ENCODE peak calls at places on chromosomes 7 and 10, in four cellular contexts. K, H, S and G are unnamed samples.

GRCh38 chr7:106022193-106022821 is 59.2 kb downstream of the CDHR3 start:
- DNase-seq in K (peak), H (peak), S (no peak), G (peak)

GRCh38 chr7:151518105-151518780 is 1.5 kb downstream of the RHEB start:
- DNase-seq in K (peak), H (peak), S (peak), G (peak)

GRCh38 chr7:22937946-22938345 is 76.0 kb downstream of the HYCC1 start:
- DNase-seq in K (no peak), H (no peak), S (no peak), G (no peak)

GRCh38 chr7:91850455-91850854 is 30.0 kb downstream of the MTERF1 start:
- DNase-seq in K (peak), H (no peak), S (peak), G (peak)

GRCh38 chr10:93072713-93073538 is 767 bp upstream of the CYP26A1 start:
- DNase-seq in K (no peak), H (no peak), S (no peak), G (no peak)

GRCh38 chr7:132797152-132797551 is 220.9 kb upstream of the PLXNA4 start:
- DNase-seq in K (no peak), H (no peak), S (no peak), G (no peak)

GRCh38 chr7:120941064-120941463 is 9.5 kb upstream of the ING3 start:
- DNase-seq in K (no peak), H (no peak), S (no peak), G (no peak)

GRCh38 chr7:158735935-158736334 is 31.3 kb upstream of the NCAPG2 start:
- DNase-seq in K (no peak), H (no peak), S (no peak), G (no peak)

GRCh38 chr10:65891073-65891981 is 1034.5 kb upstream of the LRRTM3 start:
- DNase-seq in K (no peak), H (no peak), S (no peak), G (no peak)

GRCh38 chr7:145797507-145797906 is 319.1 kb upstream of the CNTNAP2 start:
- DNase-seq in K (no peak), H (no peak), S (no peak), G (no peak)

GRCh38 chr7:130994378-130995115 is 260.5 kb upstream of the KLF14 start:
- DNase-seq in K (no peak), H (peak), S (no peak), G (peak)

GRCh38 chr10:91511549-91512330 is 101.6 kb downstream of the HECTD2 start:
- DNase-seq in K (peak), H (no peak), S (peak), G (peak)

GRCh38 chr7:55074008-55074499 is 55.2 kb downstream of the EGFR start:
- DNase-seq in K (peak), H (peak), S (peak), G (peak)

GRCh38 chr10:59887972-59888640 is 18.2 kb downstream of the CCDC6 start:
- DNase-seq in K (no peak), H (no peak), S (no peak), G (no peak)

GRCh38 chr10:8811201-8811600 is 756.7 kb downstream of the GATA3 start:
- DNase-seq in K (no peak), H (no peak), S (peak), G (peak)

GRCh38 chr7:129146237-129146979 is 1.9 kb downstream of the TSPAN33 start:
- DNase-seq in K (no peak), H (no peak), S (no peak), G (no peak)

GRCh38 chr10:6082496-6083395 is 6.1 kb upstream of the RBM17 start:
- DNase-seq in K (no peak), H (no peak), S (no peak), G (no peak)

GRCh38 chr7:109076561-109076960 is 506.9 kb downstream of the DNAJB9 start:
- DNase-seq in K (no peak), H (no peak), S (no peak), G (no peak)

GRCh38 chr10:70272925-70273316 is 10.9 kb downstream of the NPFFR1 start:
- DNase-seq in K (peak), H (no peak), S (peak), G (no peak)